ENCODE peak calls at places on chromosome 18, in five cellular contexts. I, N, O, S and E are unnamed samples.

GRCh38 chr18:35456181-35456850 is 41.4 kb downstream of the INO80C start:
- DNase-seq in O (no peak), N (no peak), I (no peak), S (no peak), E (no peak)

GRCh38 chr18:35267161-35267651 is 22.8 kb downstream of the ZSCAN30 start:
- DNase-seq in N (peak; percentile 69), O (peak; percentile 81), S (peak; percentile 59), I (no peak), E (peak; percentile 81)

GRCh38 chr18:50297621-50298442 is 10.3 kb upstream of the CXXC1 start:
- DNase-seq in N (peak; percentile 53), O (peak; percentile 79), I (no peak), S (no peak), E (peak; percentile 69)

GRCh38 chr18:54802686-54803395 is 25.4 kb upstream of the RAB27B start:
- DNase-seq in O (no peak), S (no peak), N (no peak), I (no peak), E (no peak)

GRCh38 chr18:6482198-6482977 is 67.7 kb upstream of the L3MBTL4 start:
- DNase-seq in I (peak; percentile 12), N (peak; percentile 30), O (peak; percentile 80), S (no peak), E (no peak)

GRCh38 chr18:3401669-3402620 is 48.0 kb upstream of the TGIF1 start:
- DNase-seq in S (no peak), N (no peak), O (no peak), I (no peak), E (no peak)

GRCh38 chr18:79361766-79362522 is 33.8 kb upstream of the NFATC1 start:
- DNase-seq in I (no peak), O (no peak), N (no peak), S (no peak), E (no peak)

GRCh38 chr18:79964330-79965118 is at the start of gene HSBP1L1:
- DNase-seq in N (no peak), S (peak; percentile 35), O (no peak), I (no peak), E (peak; percentile 52)

GRCh38 chr18:29892960-29893558 is 1149.5 kb downstream of the DSC3 start:
- DNase-seq in O (no peak), S (no peak), N (no peak), I (no peak), E (no peak)